ENCODE peak calls at places on chromosomes 13 and 19, in four cellular contexts. O, H, X and C are unnamed samples. For H3K9me3, the result is how much of the 10 kb centered on the place peaks cover.

GRCh38 chr13:67043901-67044300 is 186.2 kb downstream of the PCDH9 start:
- DNase-seq in O (no peak), X (no peak), H (no peak), C (no peak)

GRCh38 chr19:13795595-13796300 is 505 bp downstream of the ZSWIM4 start:
- DNase-seq in H (peak), O (peak), X (peak), C (no peak)

GRCh38 chr13:44759222-44759721 is 183.1 kb upstream of the TSC22D1 start:
- DNase-seq in H (peak), X (no peak), O (no peak), C (no peak)

GRCh38 chr13:49444517-49445395 is 682 bp downstream of the SETDB2 start:
- DNase-seq in H (peak), X (no peak), O (no peak), C (no peak)

GRCh38 chr13:101520672-101521071 is 68.2 kb downstream of the ITGBL1 start:
- DNase-seq in X (no peak), O (no peak), H (no peak), C (no peak)

GRCh38 chr13:30830638-30830965 is 75.5 kb upstream of the MEDAG start:
- DNase-seq in X (no peak), H (no peak), O (no peak), C (no peak)

GRCh38 chr19:7676376-7676775 is 514 bp upstream of the MCEMP1 start:
- DNase-seq in H (no peak), X (no peak), O (no peak), C (no peak)

GRCh38 chr19:40690699-40691420 is 409 bp upstream of the NUMBL start:
- DNase-seq in O (peak), H (peak), X (peak), C (peak)

GRCh38 chr13:41006296-41006695 is 12.8 kb downstream of the ELF1 start:
- DNase-seq in H (no peak), X (no peak), O (no peak), C (no peak)

GRCh38 chr19:6691342-6691741 is 21.4 kb upstream of the TNFSF14 start:
- DNase-seq in H (no peak), O (no peak), X (no peak), C (no peak)

GRCh38 chr19:31258211-31259052 is 90.8 kb downstream of the TSHZ3 start:
- DNase-seq in O (no peak), H (peak), X (no peak), C (no peak)

GRCh38 chr19:18390075-18390909 is 4.3 kb downstream of the GDF15 start:
- DNase-seq in H (no peak), X (no peak), O (no peak), C (no peak)

GRCh38 chr13:57128909-57129308 is 11.8 kb upstream of the PRR20A start:
- DNase-seq in X (no peak), O (no peak), H (no peak), C (no peak)

GRCh38 chr13:37014609-37015008 is 14.0 kb downstream of the EXOSC8 start:
- DNase-seq in O (no peak), H (no peak), X (no peak), C (no peak)

GRCh38 chr19:45517641-45518468 is 10.6 kb downstream of the VASP start:
- DNase-seq in O (no peak), H (no peak), X (no peak), C (no peak)

GRCh38 chr19:46442808-46443450 is 14.2 kb upstream of the PNMA8C start:
- DNase-seq in H (no peak), O (peak), X (no peak), C (no peak)

GRCh38 chr13:26995159-26995558 is 176.5 kb downstream of the USP12 start:
- DNase-seq in X (no peak), O (no peak), H (no peak), C (no peak)

GRCh38 chr19:40224342-40225148 is 1.9 kb downstream of the CCNP start:
- DNase-seq in X (no peak), H (no peak), O (no peak), C (peak)

GRCh38 chr19:980133-980998 is 3.8 kb upstream of the WDR18 start:
- DNase-seq in H (no peak), O (no peak), X (no peak), C (no peak)

GRCh38 chr13:100290165-100290801 is 201.4 kb downstream of the PCCA start:
- DNase-seq in X (no peak), H (no peak), O (no peak), C (no peak)

GRCh38 chr13:44309771-44310767 is 63.6 kb upstream of the SERP2 start:
- DNase-seq in O (no peak), X (no peak), H (peak), C (no peak)

GRCh38 chr13:46181799-46182490 is at the start of gene LCP1:
- DNase-seq in X (peak), H (peak), O (no peak), C (no peak)

GRCh38 chr13:68784275-68784674 is 1323.4 kb upstream of the ATXN8OS start:
- DNase-seq in H (no peak), X (no peak), O (no peak), C (no peak)

GRCh38 chr19:27671876-27672275 is 1541.1 kb downstream of the UQCRFS1 start:
- DNase-seq in O (no peak), X (no peak), H (peak), C (no peak)

GRCh38 chr13:113852536-113853517 is 11.0 kb downstream of the GAS6 start:
- DNase-seq in X (peak), H (peak), O (no peak), C (peak)

GRCh38 chr19:34960103-34960805 is 3.8 kb downstream of the ZNF792 start:
- DNase-seq in X (no peak), H (no peak), O (no peak), C (no peak)

GRCh38 chr19:3041302-3041701 is 12.2 kb upstream of the TLE2 start:
- DNase-seq in H (no peak), O (no peak), X (no peak), C (no peak)

GRCh38 chr13:30872685-30873443 is 33.2 kb upstream of the MEDAG start:
- DNase-seq in X (peak), O (no peak), H (no peak), C (no peak)

GRCh38 chr13:69545500-69546025 is 562.1 kb upstream of the ATXN8OS start:
- DNase-seq in H (no peak), X (no peak), O (no peak), C (no peak)

GRCh38 chr19:30236006-30236405 is 136.2 kb upstream of the ZNF536 start:
- DNase-seq in H (no peak), X (no peak), O (no peak), C (no peak)

GRCh38 chr19:6676288-6676687 is 6.3 kb upstream of the TNFSF14 start:
- DNase-seq in H (no peak), O (no peak), X (no peak), C (no peak)

GRCh38 chr13:112967666-112968379 is 1.2 kb upstream of the MCF2L start:
- DNase-seq in H (no peak), O (no peak), X (no peak), C (peak)

GRCh38 chr19:47266401-47266885 is 8.2 kb upstream of the INAFM1 start:
- DNase-seq in O (no peak), H (no peak), X (no peak), C (no peak)

GRCh38 chr19:3094638-3095374 is 644 bp downstream of the GNA11 start:
- DNase-seq in O (no peak), H (no peak), X (no peak), C (peak)

DNA sequence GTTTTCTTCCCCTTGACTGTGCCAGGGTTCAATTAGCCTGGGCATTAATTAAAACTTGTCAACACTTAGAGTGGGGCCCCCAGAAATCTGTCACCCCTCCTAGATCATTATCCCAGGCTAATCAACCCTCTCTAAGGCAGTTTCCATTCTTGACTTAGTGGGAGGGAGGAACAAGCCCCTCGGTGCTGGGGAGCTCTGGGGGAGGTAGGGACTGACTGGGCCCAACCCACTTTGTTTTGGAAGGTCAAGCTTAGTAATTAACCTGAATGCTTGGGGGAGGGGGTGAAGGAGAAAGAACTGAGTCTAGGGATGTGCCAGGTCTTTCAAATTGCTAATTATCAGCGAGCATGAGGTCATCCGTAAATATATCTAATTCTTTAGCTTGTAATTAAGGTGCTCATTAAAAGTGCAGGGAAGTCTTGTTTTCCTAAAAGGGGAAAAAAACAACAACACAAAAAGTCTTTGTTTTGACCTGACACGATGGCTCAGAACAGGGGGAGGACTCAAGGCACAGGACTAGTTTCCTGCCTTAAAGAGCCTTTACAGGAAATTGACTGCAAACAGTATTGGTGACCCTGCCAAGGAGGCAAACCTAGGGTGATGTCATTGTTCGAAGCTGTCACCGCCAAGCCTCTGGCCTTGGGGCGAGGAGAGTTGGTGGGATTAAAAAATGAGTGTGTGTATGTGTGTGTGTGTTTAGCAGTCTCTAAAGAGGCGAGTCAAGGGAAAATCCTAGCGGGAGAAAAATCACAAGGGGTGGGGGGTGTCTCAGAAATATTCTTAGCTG is 19.4 kb downstream of the ACTN4 start:
- DNase-seq in H (no peak), O (no peak), X (peak), C (no peak)
- H3K27ac ChIP-seq in H (peak), O (peak), X (peak), C (peak)

GRCh38 chr13:19085876-19086275 is 95.7 kb downstream of the TUBA3C start:
- DNase-seq in X (no peak), O (no peak), H (no peak), C (no peak)
- H3K9me3 ChIP-seq in X (under half), O (under half), H (under half), C (under half)

GRCh38 chr13:75137911-75138571 is 343.9 kb downstream of the TBC1D4 start:
- DNase-seq in O (no peak), H (no peak), X (no peak), C (no peak)

GRCh38 chr13:75135325-75135825 is 346.6 kb downstream of the TBC1D4 start:
- DNase-seq in X (no peak), O (no peak), H (no peak), C (peak)

GRCh38 chr13:75139291-75139690 is 342.7 kb downstream of the TBC1D4 start:
- DNase-seq in O (no peak), H (no peak), X (no peak), C (no peak)

GRCh38 chr13:75132800-75133695 is 348.9 kb downstream of the TBC1D4 start:
- DNase-seq in X (no peak), H (no peak), O (no peak), C (no peak)

GRCh38 chr13:75136151-75136550 is 345.8 kb downstream of the TBC1D4 start:
- DNase-seq in H (no peak), O (no peak), X (no peak), C (no peak)
- H3K27ac ChIP-seq in H (no peak), O (peak), X (no peak), C (peak)

GRCh38 chr13:28344163-28344562 is 150.8 kb downstream of the FLT1 start:
- DNase-seq in O (no peak), H (no peak), X (no peak), C (no peak)
- H3K9me3 ChIP-seq in O (under half), H (under half), X (under half), C (under half)

DNA sequence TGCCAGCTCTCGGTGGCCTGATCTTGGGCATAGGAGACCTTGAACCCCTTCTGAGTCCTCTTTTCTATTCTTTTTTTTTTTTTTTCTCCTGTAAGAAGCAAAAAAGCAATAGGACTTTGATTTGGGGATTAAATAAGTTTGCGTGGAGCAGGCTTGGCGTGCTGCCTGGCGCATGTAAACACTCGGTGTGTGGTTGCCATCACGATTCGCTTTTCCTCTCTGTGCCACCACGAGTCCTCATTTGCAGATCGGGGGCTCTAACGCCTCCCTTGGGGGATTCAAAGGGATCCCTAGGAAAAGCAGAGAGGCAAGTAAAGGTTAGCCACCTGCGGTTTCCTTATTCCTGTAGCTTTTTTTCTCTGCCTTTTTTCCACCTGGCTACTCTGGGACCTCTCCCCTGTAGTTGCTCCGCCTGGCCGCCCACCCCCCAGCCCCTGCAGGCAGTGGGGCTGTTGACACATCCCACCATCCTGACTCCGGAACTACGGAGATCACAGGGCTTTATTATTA is 1.3 kb downstream of the SAFB start:
- DNase-seq in X (peak), H (peak), O (no peak), C (no peak)
- H3K27ac ChIP-seq in X (peak), H (peak), O (peak), C (peak)

DNA sequence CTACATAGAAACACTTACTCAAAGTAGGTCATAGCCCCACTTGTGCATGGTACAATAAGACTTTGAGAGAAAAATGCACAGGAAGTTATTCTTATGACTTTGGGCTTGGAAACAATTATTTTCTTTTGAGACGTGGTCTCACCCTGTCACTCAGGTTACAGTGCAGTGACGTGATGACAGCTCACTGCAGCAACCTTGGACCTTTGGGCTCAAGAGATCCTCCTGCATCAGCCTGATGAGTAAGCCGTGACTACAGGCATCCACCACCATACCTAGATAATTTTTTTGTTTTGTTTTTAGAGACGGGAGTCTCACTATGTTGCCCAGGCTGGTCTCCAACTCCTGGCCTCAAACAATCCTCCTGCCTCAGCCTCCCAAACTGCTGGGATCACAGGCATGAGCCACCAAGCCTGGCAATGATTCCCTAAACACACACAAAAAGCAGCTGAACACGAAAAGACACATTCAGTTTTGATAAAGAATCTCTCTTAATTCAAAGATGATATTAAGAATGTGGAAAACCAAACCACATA is 17.9 kb downstream of the NLRP9 start:
- DNase-seq in X (no peak), H (no peak), O (no peak), C (no peak)
- H3K9me3 ChIP-seq in X (under half), H (under half), O (under half), C (under half)